ENCODE peak calls at places on chromosomes 6 and 20, in six cellular contexts. H, I, W, O, K and V are unnamed samples. For H3K4me1, the result is how much of the 10 kb centered on the place peaks cover.

GRCh38 chr6:47655719-47656595 is 42.4 kb upstream of the ADGRF4 start:
- DNase-seq in I (peak), O (no peak), K (no peak), H (no peak), W (peak), V (peak)

GRCh38 chr6:56357616-56358373 is 110.4 kb upstream of the COL21A1 start:
- DNase-seq in W (no peak), I (no peak), K (no peak), H (no peak), O (no peak), V (peak)

GRCh38 chr6:168678588-168678987 is 237.6 kb downstream of the SMOC2 start:
- DNase-seq in W (no peak), K (no peak), I (no peak), O (no peak), H (no peak), V (no peak)

GRCh38 chr6:99334526-99335127 is 14.8 kb downstream of the FAXC start:
- DNase-seq in K (no peak), H (no peak), W (no peak), I (peak), O (no peak), V (peak)

GRCh38 chr6:138231399-138231886 is 13.2 kb upstream of the PBOV1 start:
- DNase-seq in K (no peak), O (no peak), W (no peak), I (no peak), H (no peak), V (no peak)

GRCh38 chr20:40489886-40490285 is 199.2 kb downstream of the MAFB start:
- DNase-seq in H (no peak), O (no peak), W (no peak), I (no peak), K (no peak), V (no peak)

GRCh38 chr20:49825521-49826033 is 12.9 kb downstream of the SLC9A8 start:
- DNase-seq in O (no peak), I (no peak), H (no peak), K (no peak), W (no peak), V (no peak)

GRCh38 chr20:63344151-63344470 is 17.0 kb downstream of the CHRNA4 start:
- DNase-seq in I (no peak), W (no peak), O (no peak), H (no peak), K (no peak), V (no peak)

GRCh38 chr6:169640347-169640972 is 61.4 kb downstream of the WDR27 start:
- DNase-seq in H (no peak), W (no peak), K (no peak), I (no peak), O (no peak), V (peak)

GRCh38 chr6:37779902-37780628 is 39.5 kb upstream of the ZFAND3 start:
- DNase-seq in I (no peak), H (no peak), O (no peak), W (no peak), K (no peak), V (no peak)

GRCh38 chr20:36493013-36493800 is 48.1 kb upstream of the MYL9 start:
- DNase-seq in K (no peak), I (peak), H (no peak), W (no peak), O (no peak), V (no peak)

GRCh38 chr6:74891358-74891811 is 314.5 kb downstream of the COL12A1 start:
- DNase-seq in O (peak), I (no peak), W (no peak), K (peak), H (no peak), V (no peak)

GRCh38 chr6:39221746-39222641 is 7.3 kb downstream of the KCNK5 start:
- DNase-seq in H (no peak), K (no peak), I (no peak), W (no peak), O (no peak), V (no peak)

GRCh38 chr20:53024121-53024520 is 52.0 kb downstream of the TSHZ2 start:
- DNase-seq in H (no peak), O (no peak), K (no peak), I (no peak), W (no peak), V (no peak)

GRCh38 chr6:147833607-147834006 is 325.1 kb downstream of the SAMD5 start:
- DNase-seq in K (no peak), O (no peak), H (no peak), I (no peak), W (no peak), V (no peak)

GRCh38 chr20:38138086-38138777 is 26.8 kb downstream of the TGM2 start:
- DNase-seq in O (no peak), K (no peak), I (no peak), W (no peak), H (no peak), V (no peak)

GRCh38 chr6:151284012-151284411 is 44.2 kb downstream of the AKAP12 start:
- DNase-seq in O (no peak), H (no peak), I (no peak), W (no peak), K (no peak), V (no peak)

GRCh38 chr6:17472653-17473183 is 79.3 kb downstream of the CAP2 start:
- DNase-seq in O (no peak), H (no peak), I (no peak), K (no peak), W (no peak), V (no peak)

GRCh38 chr6:13492357-13492756 is 5.0 kb upstream of the GFOD1 start:
- DNase-seq in I (no peak), O (no peak), W (no peak), K (no peak), H (no peak), V (peak)

GRCh38 chr20:17614812-17615644 is 45.2 kb downstream of the DSTN start:
- DNase-seq in H (no peak), K (no peak), W (peak), O (no peak), I (peak), V (no peak)

GRCh38 chr6:117687725-117688124 is 12.5 kb downstream of the NUS1 start:
- DNase-seq in O (no peak), W (no peak), H (no peak), K (no peak), I (no peak), V (no peak)

GRCh38 chr20:56867128-56867527 is 238.0 kb downstream of the TFAP2C start:
- DNase-seq in I (no peak), H (no peak), K (no peak), O (no peak), W (no peak), V (no peak)

GRCh38 chr6:21665101-21665435 is 71.5 kb downstream of the SOX4 start:
- DNase-seq in O (no peak), I (no peak), H (no peak), W (no peak), K (no peak), V (no peak)

GRCh38 chr6:45666844-45667243 is 289.1 kb upstream of the SUPT3H start:
- DNase-seq in K (no peak), I (no peak), W (no peak), O (no peak), H (no peak), V (no peak)

GRCh38 chr6:73929421-73929820 is 233.4 kb downstream of the CD109 start:
- DNase-seq in O (no peak), H (no peak), K (no peak), I (no peak), W (no peak), V (no peak)

GRCh38 chr6:110875548-110876169 is 1.1 kb downstream of the AMD1 start:
- DNase-seq in K (peak), W (no peak), O (no peak), I (peak), H (peak), V (no peak)

GRCh38 chr20:699811-700338 is 24.3 kb upstream of the SCRT2 start:
- DNase-seq in K (peak), H (no peak), I (no peak), O (no peak), W (no peak), V (no peak)

GRCh38 chr6:36839819-36840379 is 655 bp upstream of the CPNE5 start:
- DNase-seq in W (no peak), O (no peak), I (no peak), H (peak), K (peak), V (no peak)

GRCh38 chr20:60071965-60072364 is 113.7 kb downstream of the CDH26 start:
- DNase-seq in W (no peak), O (no peak), H (no peak), I (no peak), K (no peak), V (no peak)

GRCh38 chr6:113137411-113137810 is 719.7 kb upstream of the MARCKS start:
- DNase-seq in K (peak), I (no peak), O (no peak), W (no peak), H (no peak), V (no peak)

GRCh38 chr6:102679844-102680243 is 1286.3 kb downstream of the GRIK2 start:
- DNase-seq in K (no peak), W (no peak), I (no peak), O (no peak), H (no peak), V (no peak)

GRCh38 chr6:101722991-101723579 is 329.6 kb downstream of the GRIK2 start:
- DNase-seq in H (no peak), K (no peak), O (no peak), I (no peak), W (no peak), V (peak)

GRCh38 chr6:41712651-41713103 is 22.7 kb downstream of the TFEB start:
- DNase-seq in I (no peak), O (peak), K (peak), W (peak), H (no peak), V (no peak)

GRCh38 chr6:97669191-97669651 is 386.2 kb upstream of the MMS22L start:
- DNase-seq in W (no peak), O (no peak), K (peak), H (no peak), I (no peak), V (no peak)

GRCh38 chr20:23637282-23638221 is at the start of gene CST3:
- DNase-seq in O (peak), H (no peak), I (peak), W (peak), K (peak), V (peak)

GRCh38 chr20:46202758-46203509 is 84.8 kb downstream of the CD40 start:
- DNase-seq in O (peak), H (no peak), K (no peak), W (peak), I (peak), V (no peak)

GRCh38 chr6:147974376-147974775 is 368.3 kb upstream of the SASH1 start:
- DNase-seq in O (no peak), W (no peak), K (no peak), I (no peak), H (no peak), V (peak)

GRCh38 chr6:133259561-133259960 is 18.4 kb downstream of the EYA4 start:
- DNase-seq in K (no peak), H (no peak), I (no peak), W (no peak), O (no peak), V (no peak)
- H3K4me1 ChIP-seq in K (under half), H (under half), I (under half), W (under half), O (under half), V (under half)

GRCh38 chr6:85193339-85193738 is 256.5 kb upstream of the NT5E start:
- DNase-seq in I (no peak), K (no peak), H (no peak), O (no peak), W (no peak), V (no peak)

GRCh38 chr6:85191656-85192055 is 258.2 kb upstream of the NT5E start:
- DNase-seq in H (no peak), W (no peak), O (no peak), I (no peak), K (no peak), V (no peak)

GRCh38 chr6:85186546-85187170 is 263.2 kb upstream of the NT5E start:
- DNase-seq in I (no peak), H (no peak), K (no peak), O (no peak), W (no peak), V (no peak)

GRCh38 chr6:85192596-85192995 is 257.3 kb upstream of the NT5E start:
- DNase-seq in I (no peak), W (no peak), K (no peak), H (no peak), O (no peak), V (no peak)

DNA sequence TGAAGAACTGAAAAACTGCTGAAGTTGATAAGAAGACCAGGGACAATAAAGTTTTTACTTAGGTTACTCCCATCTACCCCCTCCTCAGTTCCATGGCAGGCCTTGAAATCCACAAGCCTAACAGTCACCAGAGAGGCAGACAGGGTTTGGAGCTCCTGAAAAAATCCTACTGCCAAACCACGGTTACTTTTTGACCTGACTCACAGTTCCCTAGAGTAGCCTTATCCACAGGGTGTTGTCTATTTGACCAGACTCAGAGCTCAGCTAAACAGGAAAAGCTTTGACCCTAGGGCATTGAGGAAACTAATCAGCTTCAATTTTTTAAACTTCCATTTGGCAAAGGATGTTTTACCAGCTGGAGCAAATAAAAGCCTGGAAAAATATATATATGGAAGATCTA is 257.7 kb upstream of the NT5E start:
- DNase-seq in K (no peak), W (no peak), H (no peak), I (no peak), O (no peak), V (no peak)
- H3K4me3 ChIP-seq in K (no peak), W (no peak), H (no peak), I (no peak), O (no peak), V (no peak)

GRCh38 chr20:33183292-33183691 is 15.3 kb downstream of the BPIFA2 start:
- DNase-seq in H (no peak), O (no peak), K (no peak), W (no peak), I (no peak), V (no peak)
- H3K4me1 ChIP-seq in H (under half), O (under half), K (under half), W (under half), I (under half), V (under half)

GRCh38 chr6:165663283-165663735 is 268 bp upstream of the PDE10A start:
- DNase-seq in W (no peak), O (no peak), K (peak), H (no peak), I (no peak), V (peak)

GRCh38 chr6:165663736-165664552 is 903 bp upstream of the PDE10A start:
- DNase-seq in K (peak), I (no peak), H (no peak), W (no peak), O (no peak), V (peak)

GRCh38 chr6:165662671-165663282 is at the start of gene PDE10A:
- DNase-seq in I (no peak), O (no peak), H (no peak), K (peak), W (no peak), V (no peak)

GRCh38 chr6:165665384-165665672 is 2.3 kb upstream of the PDE10A start:
- DNase-seq in K (no peak), O (no peak), W (no peak), H (no peak), I (no peak), V (no peak)

GRCh38 chr6:165664553-165665383 is 1.7 kb upstream of the PDE10A start:
- DNase-seq in I (no peak), W (no peak), H (no peak), K (no peak), O (no peak), V (no peak)
- H3K4me3 ChIP-seq in I (no peak), W (peak), H (no peak), K (peak), O (no peak), V (peak)

GRCh38 chr6:157761331-157761921 is 61.6 kb upstream of the SNX9 start:
- DNase-seq in I (no peak), H (peak), O (no peak), K (no peak), W (no peak), V (peak)

GRCh38 chr6:157758516-157759023 is 64.5 kb upstream of the SNX9 start:
- DNase-seq in H (no peak), O (no peak), K (no peak), W (no peak), I (no peak), V (no peak)

GRCh38 chr6:157759028-157759427 is 64.0 kb upstream of the SNX9 start:
- DNase-seq in K (no peak), W (no peak), O (no peak), I (no peak), H (no peak), V (no peak)

GRCh38 chr6:157760589-157761330 is 62.3 kb upstream of the SNX9 start:
- DNase-seq in H (no peak), K (no peak), W (no peak), I (no peak), O (no peak), V (peak)

GRCh38 chr6:157760137-157760536 is 62.9 kb upstream of the SNX9 start:
- DNase-seq in O (no peak), I (no peak), K (no peak), H (no peak), W (no peak), V (no peak)
- H3K4me1 ChIP-seq in O (half or more), I (under half), K (half or more), H (half or more), W (under half), V (half or more)